ENCODE peak calls at places on chromosomes 3 and 15, in seven cellular contexts. E is brain microvascular endothelial cell; Z is natural killer cell; L is CD8-positive, alpha-beta T cell; B is IMR-90; X is breast epithelium; N is GM12865. V is an unnamed sample.

GRCh38 chr15:64009798-64010241 is 36.5 kb downstream of the DAPK2 start:
- DNase-seq in L (no peak), N (peak), Z (peak), B (peak), X (no peak), E (peak), V (no peak)

GRCh38 chr3:112873632-112874031 is 27.0 kb upstream of the CD200R1L start:
- DNase-seq in N (peak), X (no peak), B (no peak), E (no peak), Z (no peak), L (no peak), V (no peak)

GRCh38 chr15:75713338-75713895 is 769 bp upstream of the CSPG4 start:
- DNase-seq in N (no peak), Z (no peak), E (no peak), X (no peak), L (no peak), B (peak), V (no peak)

GRCh38 chr3:148955544-148956346 is 35.6 kb upstream of the GYG1 start:
- DNase-seq in E (peak), N (peak), L (no peak), B (peak), Z (no peak), X (no peak), V (no peak)

GRCh38 chr15:57772223-57772957 is 65.9 kb downstream of the POLR2M start:
- DNase-seq in Z (no peak), L (no peak), X (no peak), N (no peak), E (peak), B (peak), V (no peak)

GRCh38 chr3:179036226-179036625 is 35.4 kb downstream of the ZMAT3 start:
- DNase-seq in B (no peak), Z (no peak), L (no peak), N (no peak), X (no peak), E (peak), V (no peak)

GRCh38 chr3:56881035-56881575 is 79.4 kb upstream of the ARHGEF3 start:
- DNase-seq in B (peak), N (no peak), L (no peak), Z (no peak), X (no peak), E (no peak), V (no peak)

GRCh38 chr3:63437858-63438257 is 159.8 kb downstream of the SYNPR start:
- DNase-seq in Z (no peak), L (no peak), B (no peak), N (no peak), E (no peak), X (no peak), V (no peak)

GRCh38 chr15:90264649-90265048 is 823 bp upstream of the NGRN start:
- DNase-seq in X (no peak), L (no peak), N (peak), Z (no peak), B (no peak), E (no peak), V (no peak)

GRCh38 chr3:3443482-3443881 is 264.0 kb upstream of the CRBN start:
- DNase-seq in E (no peak), L (no peak), N (no peak), B (no peak), X (no peak), Z (no peak), V (no peak)

GRCh38 chr15:39580117-39580629 is 706 bp upstream of the THBS1 start:
- DNase-seq in L (peak), X (peak), B (peak), N (peak), Z (peak), E (peak), V (peak)

GRCh38 chr3:61809879-61810278 is 248.5 kb downstream of the PTPRG start:
- DNase-seq in B (no peak), E (no peak), N (no peak), X (no peak), L (no peak), Z (no peak), V (no peak)

GRCh38 chr15:22949074-22949547 is 31.1 kb downstream of the CYFIP1 start:
- DNase-seq in Z (no peak), E (peak), N (peak), L (no peak), B (peak), X (no peak), V (no peak)

GRCh38 chr3:26652157-26652556 is 29.6 kb downstream of the LRRC3B start:
- DNase-seq in L (no peak), E (no peak), Z (no peak), N (no peak), B (no peak), X (no peak), V (no peak)

GRCh38 chr15:80142646-80143045 is 10.2 kb upstream of the FAH start:
- DNase-seq in Z (no peak), N (no peak), E (no peak), L (no peak), B (no peak), X (no peak), V (no peak)

GRCh38 chr3:51622402-51622801 is 48.6 kb upstream of the TEX264 start:
- DNase-seq in E (no peak), Z (no peak), N (no peak), B (peak), L (no peak), X (no peak), V (no peak)

GRCh38 chr3:157088506-157089454 is 71.2 kb downstream of the CCNL1 start:
- DNase-seq in N (peak), Z (peak), L (peak), X (peak), E (peak), B (peak), V (peak)

GRCh38 chr15:50825946-50826345 is 60.4 kb upstream of the SPPL2A start:
- DNase-seq in L (no peak), N (no peak), B (no peak), E (no peak), X (no peak), Z (no peak), V (no peak)

GRCh38 chr3:40741729-40742128 is 217.0 kb downstream of the ZNF621 start:
- DNase-seq in L (no peak), X (no peak), N (peak), Z (no peak), E (peak), B (peak), V (no peak)

GRCh38 chr3:46393554-46394434 is 13.1 kb downstream of the CCR5AS start:
- DNase-seq in E (no peak), L (no peak), N (peak), B (peak), Z (no peak), X (no peak), V (no peak)

GRCh38 chr3:73504255-73504654 is 120.5 kb downstream of the PDZRN3 start:
- DNase-seq in B (no peak), X (no peak), N (no peak), L (no peak), E (no peak), Z (no peak), V (no peak)

GRCh38 chr3:106299300-106300098 is 430.7 kb upstream of the CBLB start:
- DNase-seq in L (no peak), E (peak), Z (no peak), B (peak), X (no peak), N (peak), V (no peak)

GRCh38 chr15:68001811-68002210 is 52.3 kb upstream of the PIAS1 start:
- DNase-seq in N (no peak), Z (no peak), B (no peak), L (no peak), X (no peak), E (no peak), V (no peak)

GRCh38 chr3:23041918-23042696 is 161.0 kb upstream of the UBE2E2 start:
- DNase-seq in L (no peak), Z (no peak), X (no peak), N (no peak), E (peak), B (no peak), V (no peak)

GRCh38 chr15:49645937-49646336 is 25.1 kb downstream of the DTWD1 start:
- DNase-seq in B (peak), E (peak), L (no peak), Z (no peak), N (no peak), X (no peak), V (no peak)

GRCh38 chr3:4409415-4409814 is 57.7 kb downstream of the SUMF1 start:
- DNase-seq in Z (no peak), E (no peak), X (no peak), L (no peak), N (peak), B (no peak), V (no peak)

GRCh38 chr3:123834631-123835030 is 49.5 kb downstream of the MYLK start:
- DNase-seq in N (no peak), E (peak), B (peak), Z (no peak), L (no peak), X (no peak), V (no peak)

GRCh38 chr15:52466134-52466701 is 62.5 kb downstream of the MYO5A start:
- DNase-seq in E (no peak), Z (no peak), L (no peak), X (no peak), B (no peak), N (peak), V (no peak)

GRCh38 chr3:10927551-10927950 is 65.0 kb upstream of the SLC6A1 start:
- DNase-seq in X (no peak), E (no peak), L (no peak), B (no peak), N (no peak), Z (no peak), V (no peak)

GRCh38 chr3:16486951-16487480 is 26.5 kb downstream of the RFTN1 start:
- DNase-seq in B (no peak), E (no peak), N (no peak), Z (no peak), X (no peak), L (no peak), V (no peak)

GRCh38 chr3:54034971-54035370 is 87.4 kb upstream of the CACNA2D3 start:
- DNase-seq in L (no peak), E (no peak), Z (no peak), X (no peak), B (no peak), N (no peak), V (no peak)
- TF ChIP-seq CTCF in L (no peak), E (no peak), Z (no peak), X (no peak), B (no peak), N (no peak), V (no peak)

DNA sequence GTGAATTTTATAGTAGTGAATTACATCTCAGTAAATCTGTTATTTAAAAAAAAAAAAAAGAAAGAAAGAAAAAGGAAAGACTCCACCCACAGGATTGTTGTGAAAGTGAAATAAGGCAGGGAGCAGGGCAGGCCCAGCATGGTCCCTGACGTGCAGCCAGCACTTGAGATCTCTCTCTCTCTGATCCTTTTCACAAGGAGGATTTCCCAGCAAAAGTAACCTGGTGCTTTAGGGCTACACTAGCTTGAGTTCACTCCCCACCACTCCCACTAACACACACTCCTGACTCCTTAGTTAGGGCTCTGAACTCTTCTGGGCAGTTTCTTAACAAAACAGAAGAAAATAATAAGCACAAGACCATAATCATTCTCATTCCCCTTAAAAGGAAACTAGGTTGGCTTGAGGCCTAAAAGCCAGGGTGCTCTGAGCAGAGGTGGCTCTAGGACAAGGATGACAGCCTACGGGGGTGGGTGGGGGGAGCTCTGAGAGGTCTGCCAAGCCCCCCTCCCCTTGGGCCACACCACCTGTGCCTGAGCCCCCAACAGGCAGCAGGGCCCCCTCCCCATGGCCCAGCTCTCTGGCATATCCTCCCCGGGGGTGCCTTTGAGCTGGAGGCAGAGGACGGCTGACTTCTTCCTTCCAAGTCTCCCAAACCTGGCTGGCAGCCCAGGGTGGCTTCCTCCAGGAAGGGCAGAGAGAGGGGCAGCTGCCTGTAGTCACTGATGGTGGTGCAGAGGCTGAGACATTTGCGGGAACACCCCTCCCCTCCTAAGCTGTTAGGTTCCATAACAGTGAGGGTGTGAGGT is 831 bp downstream of the TMEM40 start:
- DNase-seq in Z (no peak), E (peak), N (peak), L (no peak), B (peak), X (no peak), V (no peak)
- TF ChIP-seq CTCF in Z (no peak), E (no peak), N (no peak), L (no peak), B (no peak), X (no peak), V (no peak)

DNA sequence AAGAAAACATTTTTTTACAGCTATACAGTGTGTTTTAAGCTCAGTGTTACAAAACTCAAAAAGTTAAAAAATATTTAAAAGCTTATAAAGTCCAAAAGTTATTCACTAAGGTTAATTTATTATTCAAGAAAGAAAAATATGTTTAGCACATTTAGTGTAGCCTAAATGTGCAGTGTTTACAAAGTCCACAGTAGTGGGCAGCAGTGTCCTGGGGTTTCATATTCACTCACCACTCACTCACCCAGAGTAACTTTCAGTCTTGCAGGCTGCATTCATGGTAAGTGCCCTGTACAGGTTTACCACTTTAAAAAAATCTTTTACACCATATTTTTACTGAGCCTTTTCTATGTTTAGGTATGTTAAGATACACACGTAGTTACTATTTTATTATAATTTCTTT is 300.2 kb upstream of the TRIM42 start:
- DNase-seq in E (no peak), L (no peak), N (no peak), B (no peak), X (no peak), Z (no peak), V (no peak)
- TF ChIP-seq CTCF in E (no peak), L (no peak), N (no peak), B (peak), X (no peak), Z (no peak), V (no peak)

GRCh38 chr3:163626753-163627152 is 1451.5 kb downstream of the SI start:
- DNase-seq in L (no peak), E (no peak), Z (no peak), N (no peak), B (no peak), X (no peak), V (no peak)

DNA sequence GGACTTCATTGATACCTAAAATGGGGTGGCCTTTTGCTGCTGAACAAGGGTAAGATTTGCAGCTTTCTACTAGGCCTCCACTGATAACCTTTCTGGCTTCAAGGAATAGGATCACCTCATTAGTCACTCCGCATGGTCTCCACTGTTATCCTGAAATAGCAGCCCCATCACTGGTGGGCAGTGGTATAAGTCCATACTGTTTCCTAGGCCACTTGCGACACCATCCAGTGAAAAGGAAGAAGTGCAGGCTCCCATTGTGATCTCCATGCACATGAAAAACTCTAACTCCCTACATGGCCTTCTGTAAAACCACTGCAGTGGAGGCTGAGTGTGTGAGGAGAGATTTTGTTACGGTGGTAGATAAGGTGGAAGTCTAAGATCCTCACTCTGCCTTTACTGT is 1455.9 kb downstream of the SI start:
- DNase-seq in B (no peak), X (no peak), E (peak), L (no peak), Z (no peak), N (no peak), V (no peak)
- TF ChIP-seq CTCF in B (no peak), X (no peak), E (peak), L (no peak), Z (no peak), N (no peak), V (peak)

DNA sequence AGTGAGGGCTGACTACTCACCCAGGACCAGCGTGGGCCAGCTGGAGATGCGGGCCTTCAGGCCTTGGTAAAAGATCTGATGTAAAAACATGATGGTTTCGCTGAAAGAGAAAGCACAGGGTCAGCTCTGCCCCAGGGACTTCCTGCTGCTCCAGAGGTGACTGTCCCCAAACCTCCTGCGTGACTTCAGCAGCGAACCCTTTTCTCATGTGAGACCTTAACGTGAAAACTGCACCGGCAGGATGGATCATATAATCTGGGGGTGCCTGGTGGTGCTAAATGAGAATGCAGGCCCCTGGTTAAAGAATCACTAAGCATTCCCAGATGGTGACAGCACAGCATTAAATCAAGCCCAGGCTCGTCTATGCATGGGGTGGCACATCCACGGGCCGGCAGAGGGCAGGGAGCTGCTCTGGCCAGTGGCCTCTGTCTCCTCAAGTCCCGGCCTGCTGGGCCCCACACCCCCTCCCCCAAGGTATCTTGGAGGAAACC is 55.4 kb downstream of the RASGRF1 start:
- DNase-seq in X (no peak), E (peak), N (peak), Z (no peak), L (no peak), B (no peak), V (no peak)
- TF ChIP-seq CTCF in X (peak), E (peak), N (peak), Z (no peak), L (no peak), B (peak), V (peak)

GRCh38 chr3:128950223-128950938 is 43.5 kb downstream of the CFAP92 start:
- DNase-seq in N (peak), E (peak), B (peak), X (no peak), L (no peak), Z (no peak), V (peak)
- TF ChIP-seq CTCF in N (no peak), E (peak), B (peak), X (no peak), L (no peak), Z (no peak), V (peak)

GRCh38 chr3:54837964-54838363 is 89.9 kb downstream of the LRTM1 start:
- DNase-seq in N (no peak), Z (no peak), B (peak), L (no peak), X (no peak), E (peak), V (no peak)
- TF ChIP-seq CTCF in N (no peak), Z (no peak), B (peak), L (no peak), X (no peak), E (peak), V (peak)

DNA sequence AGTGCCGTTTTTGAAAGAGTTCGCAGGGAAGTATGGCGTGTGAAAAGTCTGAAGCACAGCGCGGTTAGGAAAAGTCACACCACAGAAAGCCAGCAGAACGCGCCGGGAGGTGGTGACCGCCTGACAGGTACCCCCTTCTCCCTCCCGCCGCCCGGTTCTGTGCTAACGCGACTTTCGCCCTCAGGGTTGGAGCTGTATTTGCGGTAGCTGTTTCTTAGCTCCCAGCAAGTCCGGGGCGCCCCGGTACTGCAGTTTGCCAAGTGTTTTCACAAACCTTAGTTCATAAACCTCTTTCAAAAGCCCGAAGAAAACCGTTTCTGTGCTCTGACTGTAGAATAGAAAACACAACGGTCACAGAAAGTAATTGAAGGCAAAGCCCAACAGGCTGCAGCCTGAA is 400 bp upstream of the CRYBG3 start:
- DNase-seq in E (peak), L (peak), Z (peak), B (no peak), X (peak), N (no peak), V (peak)
- TF ChIP-seq CTCF in E (peak), L (no peak), Z (no peak), B (no peak), X (no peak), N (no peak), V (peak)

V was measured in type B pancreatic cell.